ENCODE peak calls at places on chromosomes 16 and 17, in nine cellular contexts. A is upper lobe of right lung, M is Peyer's patch, S is BJ, L is thoracic aorta, F is MM.1S, P is ovary, O is type B pancreatic cell, H is body of pancreas. Q is an unnamed sample.

GRCh38 chr17:49055181-49055927 is 58.2 kb downstream of the IGF2BP1 start:
- DNase-seq in A (no peak), M (no peak), S (no peak), L (no peak), F (no peak), P (no peak), O (no peak), H (no peak), Q (no peak)

GRCh38 chr16:2963074-2963610 is 933 bp upstream of the KREMEN2 start:
- DNase-seq in A (no peak), M (no peak), S (no peak), L (no peak), F (no peak), P (no peak), O (no peak), H (no peak), Q (no peak)

GRCh38 chr17:50863221-50863843 is 2.8 kb downstream of the TOB1 start:
- DNase-seq in A (no peak), M (no peak), S (no peak), L (no peak), F (peak), P (no peak), O (peak), H (peak), Q (no peak)

GRCh38 chr16:81578636-81579413 is 134.2 kb downstream of the CMIP start:
- DNase-seq in A (no peak), M (no peak), S (no peak), L (no peak), F (no peak), P (no peak), O (no peak), H (no peak), Q (no peak)

GRCh38 chr16:12379318-12379717 is 402.8 kb downstream of the SNX29 start:
- DNase-seq in A (no peak), M (no peak), S (no peak), L (no peak), F (no peak), P (no peak), O (no peak), H (no peak), Q (no peak)

GRCh38 chr17:65547253-65547670 is 14.2 kb downstream of the AXIN2 start:
- DNase-seq in A (no peak), M (peak), S (no peak), L (no peak), F (no peak), P (no peak), O (no peak), H (peak), Q (no peak)

GRCh38 chr17:50953831-50954601 is 87.9 kb upstream of the TOB1 start:
- DNase-seq in A (peak), M (no peak), S (no peak), L (no peak), F (no peak), P (no peak), O (no peak), H (peak), Q (no peak)

GRCh38 chr17:20094777-20095176 is 85.6 kb downstream of the SPECC1 start:
- DNase-seq in A (no peak), M (no peak), S (no peak), L (no peak), F (no peak), P (no peak), O (no peak), H (no peak), Q (no peak)

GRCh38 chr17:20999044-20999573 is 43.7 kb downstream of the USP22 start:
- DNase-seq in A (peak), M (peak), S (no peak), L (no peak), F (no peak), P (peak), O (no peak), H (peak), Q (no peak)

GRCh38 chr16:66894948-66895696 is 14.8 kb downstream of the PDP2 start:
- DNase-seq in A (no peak), M (peak), S (no peak), L (no peak), F (peak), P (peak), O (no peak), H (peak), Q (peak)

GRCh38 chr17:1002412-1002753 is 5.5 kb downstream of the TIMM22 start:
- DNase-seq in A (no peak), M (no peak), S (no peak), L (no peak), F (no peak), P (peak), O (no peak), H (no peak), Q (no peak)

GRCh38 chr16:87322833-87323726 is 5.9 kb upstream of the C16orf95 start:
- DNase-seq in A (no peak), M (no peak), S (no peak), L (no peak), F (no peak), P (no peak), O (no peak), H (no peak), Q (no peak)

GRCh38 chr17:47203984-47204721 is 5.0 kb upstream of the MYL4 start:
- DNase-seq in A (no peak), M (no peak), S (no peak), L (no peak), F (peak), P (no peak), O (no peak), H (no peak), Q (no peak)

GRCh38 chr16:69194488-69194887 is 7.5 kb downstream of the SNTB2 start:
- DNase-seq in A (no peak), M (no peak), S (no peak), L (no peak), F (no peak), P (peak), O (no peak), H (no peak), Q (no peak)

GRCh38 chr17:21166599-21167265 is 40.0 kb downstream of the DHRS7B start:
- DNase-seq in A (no peak), M (no peak), S (no peak), L (no peak), F (no peak), P (no peak), O (no peak), H (no peak), Q (no peak)

GRCh38 chr16:70474320-70475053 is 20.1 kb downstream of the FCSK start:
- DNase-seq in A (no peak), M (no peak), S (no peak), L (no peak), F (no peak), P (no peak), O (no peak), H (no peak), Q (no peak)

GRCh38 chr16:72094266-72094610 is 591 bp downstream of the DHX38 start:
- DNase-seq in A (no peak), M (no peak), S (no peak), L (no peak), F (peak), P (no peak), O (no peak), H (no peak), Q (no peak)

GRCh38 chr17:69539781-69540319 is 125.4 kb downstream of the MAP2K6 start:
- DNase-seq in A (no peak), M (no peak), S (peak), L (no peak), F (no peak), P (no peak), O (no peak), H (no peak), Q (no peak)

GRCh38 chr17:37813753-37814152 is 68.9 kb upstream of the HNF1B start:
- DNase-seq in A (no peak), M (no peak), S (peak), L (no peak), F (no peak), P (no peak), O (no peak), H (no peak), Q (no peak)

GRCh38 chr17:69084911-69085310 is 24.2 kb upstream of the ABCA9 start:
- DNase-seq in A (no peak), M (no peak), S (no peak), L (no peak), F (no peak), P (no peak), O (no peak), H (peak), Q (peak)

GRCh38 chr16:12573730-12574383 is 229.8 kb downstream of the CPPED1 start:
- DNase-seq in A (no peak), M (peak), S (no peak), L (no peak), F (no peak), P (no peak), O (no peak), H (no peak), Q (peak)

GRCh38 chr17:17837966-17838962 is 1.5 kb upstream of the SREBF1 start:
- DNase-seq in A (peak), M (peak), S (no peak), L (no peak), F (no peak), P (peak), O (no peak), H (no peak), Q (no peak)

GRCh38 chr16:47888142-47888541 is 267.7 kb downstream of the ABCC12 start:
- DNase-seq in A (no peak), M (no peak), S (no peak), L (no peak), F (no peak), P (no peak), O (no peak), H (no peak), Q (no peak)

GRCh38 chr16:89093602-89094251 is at the start of gene ACSF3:
- DNase-seq in A (peak), M (peak), S (no peak), L (no peak), F (peak), P (peak), O (no peak), H (peak), Q (no peak)

GRCh38 chr17:2055494-2056220 is 754 bp downstream of the HIC1 start:
- DNase-seq in A (no peak), M (peak), S (no peak), L (no peak), F (no peak), P (peak), O (no peak), H (peak), Q (no peak)

GRCh38 chr17:8121531-8122390 is 2.1 kb downstream of the HES7 start:
- DNase-seq in A (no peak), M (peak), S (no peak), L (no peak), F (peak), P (peak), O (no peak), H (no peak), Q (peak)

GRCh38 chr16:67661101-67661661 is 421 bp downstream of the PARD6A start:
- DNase-seq in A (no peak), M (no peak), S (no peak), L (no peak), F (peak), P (no peak), O (no peak), H (peak), Q (no peak)

GRCh38 chr17:29369831-29370735 is 20.1 kb upstream of the TAOK1 start:
- DNase-seq in A (no peak), M (peak), S (no peak), L (no peak), F (peak), P (peak), O (no peak), H (peak), Q (peak)

GRCh38 chr17:29133146-29133713 is 47.0 kb downstream of the MYO18A start:
- DNase-seq in A (no peak), M (peak), S (no peak), L (peak), F (no peak), P (no peak), O (no peak), H (no peak), Q (no peak)

GRCh38 chr17:82863941-82864720 is 24.3 kb upstream of the ZNF750 start:
- DNase-seq in A (no peak), M (peak), S (peak), L (no peak), F (peak), P (no peak), O (no peak), H (no peak), Q (no peak)

GRCh38 chr16:73527191-73527590 is 479.3 kb upstream of the ZFHX3 start:
- DNase-seq in A (no peak), M (no peak), S (no peak), L (no peak), F (no peak), P (no peak), O (no peak), H (no peak), Q (no peak)
- TF ChIP-seq CTCF in A (no peak), M (no peak), S (no peak), L (no peak), F (no peak), P (no peak), O (peak), H (no peak), Q (peak)

GRCh38 chr17:73211745-73212144 is 18.9 kb downstream of the COG1 start:
- DNase-seq in A (no peak), M (no peak), S (no peak), L (no peak), F (no peak), P (no peak), O (no peak), H (no peak), Q (no peak)

GRCh38 chr17:73210002-73210678 is 17.3 kb downstream of the COG1 start:
- DNase-seq in A (no peak), M (no peak), S (no peak), L (no peak), F (no peak), P (no peak), O (no peak), H (no peak), Q (no peak)

GRCh38 chr17:73214008-73214407 is 21.2 kb downstream of the COG1 start:
- DNase-seq in A (no peak), M (no peak), S (no peak), L (no peak), F (no peak), P (no peak), O (no peak), H (no peak), Q (no peak)

GRCh38 chr17:73214851-73215250 is 22.0 kb downstream of the COG1 start:
- DNase-seq in A (no peak), M (no peak), S (no peak), L (no peak), F (no peak), P (no peak), O (no peak), H (no peak), Q (no peak)

DNA sequence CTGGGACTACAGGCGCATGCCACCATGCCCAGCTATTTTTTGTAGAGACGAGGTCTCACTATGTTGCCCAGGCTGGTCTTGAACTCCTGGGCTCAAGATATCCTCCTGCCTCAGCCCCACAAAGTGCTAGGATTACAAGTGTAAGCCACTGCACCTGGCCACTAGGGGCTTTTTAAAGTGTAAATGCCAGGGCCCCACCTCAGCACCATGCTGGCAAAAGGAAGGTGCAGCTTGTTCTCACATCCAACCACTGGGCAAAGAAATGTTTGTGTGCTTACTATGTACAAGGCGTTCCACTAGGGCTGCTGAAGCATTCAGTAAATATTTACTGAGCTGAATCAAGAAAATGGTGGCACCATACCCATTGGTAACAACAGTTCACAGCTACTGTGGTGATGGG is 22.6 kb downstream of the COG1 start:
- DNase-seq in A (no peak), M (no peak), S (no peak), L (no peak), F (no peak), P (no peak), O (no peak), H (no peak), Q (no peak)
- TF ChIP-seq CTCF in A (no peak), M (no peak), S (no peak), L (no peak), F (no peak), P (no peak), O (peak), H (no peak), Q (peak)

GRCh38 chr17:76026714-76027158 is 370 bp downstream of the EVPL start:
- DNase-seq in A (peak), M (peak), S (no peak), L (no peak), F (no peak), P (no peak), O (no peak), H (no peak), Q (no peak)
- TF ChIP-seq CTCF in A (peak), M (no peak), S (no peak), L (no peak), F (no peak), P (no peak), O (no peak), H (peak), Q (no peak)

DNA sequence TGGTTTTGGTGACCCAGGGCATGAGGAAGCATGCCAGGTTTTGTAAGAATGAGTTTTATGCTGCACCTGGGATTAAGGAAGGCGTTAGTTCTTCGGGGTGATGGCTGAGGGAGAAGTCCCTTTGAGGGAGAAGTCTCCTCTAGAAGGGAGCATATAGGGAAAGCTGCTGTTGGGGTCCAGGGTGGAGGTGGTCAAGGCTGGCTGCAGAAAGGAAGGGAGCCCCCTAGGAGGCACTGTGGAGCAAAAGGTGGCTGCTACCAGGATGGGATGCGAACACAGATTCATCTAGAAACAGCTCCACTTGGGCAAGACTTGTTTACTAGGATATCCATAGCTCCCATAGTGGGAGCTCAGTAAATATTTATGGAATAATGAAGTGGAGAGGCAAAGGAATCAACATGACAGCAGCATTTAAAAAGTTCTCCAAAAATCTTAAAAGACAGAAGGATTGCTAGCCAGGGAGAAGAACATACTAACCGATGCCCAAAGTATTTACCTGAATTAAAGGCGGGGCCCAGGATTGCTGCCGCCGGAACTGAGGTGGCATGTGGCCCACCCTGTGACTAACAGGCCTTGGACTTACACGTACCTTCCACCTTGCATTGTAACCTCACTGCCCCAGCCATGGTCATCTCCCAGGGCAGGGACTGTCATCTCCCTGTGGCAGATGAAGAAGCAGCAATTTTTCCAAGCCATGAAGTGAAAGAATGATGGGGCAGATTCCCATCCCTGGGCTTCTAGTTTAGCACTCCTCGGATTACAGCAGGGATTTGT is 7.1 kb upstream of the LPCAT2 start:
- DNase-seq in A (no peak), M (no peak), S (no peak), L (no peak), F (no peak), P (no peak), O (no peak), H (no peak), Q (no peak)
- TF ChIP-seq CTCF in A (peak), M (no peak), S (peak), L (no peak), F (no peak), P (no peak), O (peak), H (no peak), Q (peak)

GRCh38 chr16:11345040-11345862 is at the start of gene RMI2:
- DNase-seq in A (peak), M (peak), S (peak), L (peak), F (peak), P (peak), O (peak), H (peak), Q (peak)
- TF ChIP-seq CTCF in A (no peak), M (no peak), S (no peak), L (no peak), F (no peak), P (no peak), O (peak), H (no peak), Q (no peak)